ENCODE peak calls at places on chromosome 19, in eight cellular contexts. A is activated naive CD4-positive, alpha-beta T cell treated with anti-CD3 and anti-CD28 coated beads for 36 hours; M is stimulated activated CD8-positive, alpha-beta memory T cell treated with anti-CD3 and anti-CD28 coated beads, Interleukin-2, amount 100 ng/mL, for 1 hour; O is colonic mucosa; G is hepatic stellate cell; W is effector CD4-positive, alpha-beta T cell; X is hippocampal formation; F is AG10803. H is an unnamed sample.

GRCh38 chr19:11405846-11406643 is 13.1 kb downstream of the RGL3 start:
- DNase-seq in A (peak; percentile 49), M (no peak), O (no peak), G (no peak), W (no peak), X (no peak), F (no peak), H (no peak)

GRCh38 chr19:15210323-15210774 is 9.6 kb upstream of the NOTCH3 start:
- DNase-seq in A (no peak), M (no peak), O (no peak), G (peak; percentile 92), W (no peak), X (no peak), F (peak; percentile 67), H (no peak)

GRCh38 chr19:1235625-1236538 is 1.9 kb downstream of the CBARP start:
- DNase-seq in A (no peak), M (no peak), O (no peak), G (no peak), W (no peak), X (no peak), F (no peak), H (no peak)

GRCh38 chr19:11693505-11694499 is 44.9 kb downstream of the ZNF823 start:
- DNase-seq in A (no peak), M (no peak), O (peak; percentile 26), G (peak; percentile 55), W (no peak), X (no peak), F (peak; percentile 93), H (no peak)

GRCh38 chr19:36009220-36009619 is 607 bp upstream of the SYNE4 start:
- DNase-seq in A (peak; percentile 50), M (no peak), O (peak; percentile 72), G (peak; percentile 80), W (no peak), X (peak; percentile 38), F (peak; percentile 51), H (no peak)

GRCh38 chr19:46009530-46010510 is 13.0 kb downstream of the PGLYRP1 start:
- DNase-seq in A (peak; percentile 77), M (peak; percentile 45), O (peak; percentile 74), G (peak; percentile 75), W (peak; percentile 56), X (peak; percentile 76), F (peak; percentile 55), H (peak; percentile 83)

GRCh38 chr19:28502879-28503734 is 709.8 kb downstream of the UQCRFS1 start:
- DNase-seq in A (no peak), M (no peak), O (no peak), G (no peak), W (no peak), X (no peak), F (no peak), H (no peak)

GRCh38 chr19:23440207-23440606 is 44.9 kb upstream of the ZNF91 start:
- DNase-seq in A (no peak), M (no peak), O (no peak), G (no peak), W (no peak), X (no peak), F (no peak), H (no peak)

GRCh38 chr19:39197808-39198207 is 1.0 kb downstream of the NCCRP1 start:
- DNase-seq in A (peak; percentile 32), M (no peak), O (no peak), G (no peak), W (no peak), X (no peak), F (no peak), H (no peak)

GRCh38 chr19:2536461-2536860 is 60.5 kb downstream of the GADD45B start:
- DNase-seq in A (no peak), M (no peak), O (no peak), G (no peak), W (no peak), X (no peak), F (no peak), H (no peak)

GRCh38 chr19:51342631-51343569 is 961 bp upstream of the VSIG10L start:
- DNase-seq in A (no peak), M (no peak), O (no peak), G (no peak), W (no peak), X (no peak), F (no peak), H (no peak)

GRCh38 chr19:33290082-33290815 is 12.1 kb downstream of the CEBPA start:
- DNase-seq in A (no peak), M (no peak), O (peak; percentile 61), G (no peak), W (no peak), X (no peak), F (peak; percentile 25), H (no peak)

GRCh38 chr19:3378352-3379146 is 12.2 kb downstream of the NFIC start:
- DNase-seq in A (no peak), M (no peak), O (no peak), G (no peak), W (no peak), X (no peak), F (no peak), H (no peak)

GRCh38 chr19:55156202-55157063 is 1.1 kb downstream of the TNNI3 start:
- DNase-seq in A (peak; percentile 51), M (no peak), O (peak; percentile 91), G (peak; percentile 55), W (no peak), X (no peak), F (no peak), H (no peak)

GRCh38 chr19:14497347-14497921 is 1.5 kb upstream of the GIPC1 start:
- DNase-seq in A (no peak), M (no peak), O (peak; percentile 83), G (no peak), W (no peak), X (peak; percentile 58), F (peak; percentile 64), H (no peak)

GRCh38 chr19:13022859-13023636 is 27.8 kb downstream of the NFIX start:
- DNase-seq in A (peak; percentile 44), M (no peak), O (peak; percentile 84), G (peak; percentile 93), W (no peak), X (peak; percentile 84), F (peak; percentile 99), H (no peak)

GRCh38 chr19:39871362-39871761 is 25.2 kb upstream of the FBL start:
- DNase-seq in A (no peak), M (no peak), O (no peak), G (no peak), W (no peak), X (no peak), F (no peak), H (no peak)